ENCODE peak calls at places on chromosomes 7 and 10, in seven cellular contexts. Z, R, I, A, Y, H and V are unnamed samples. For H3K27me3, the result is how much of the 10 kb centered on the place peaks cover.

GRCh38 chr7:140190588-140190987 is 13.8 kb upstream of the KDM7A start:
- DNase-seq in A (no peak), Y (no peak), Z (no peak), H (no peak), R (no peak), I (no peak), V (no peak)

GRCh38 chr7:13240349-13240748 is 552.9 kb downstream of the ARL4A start:
- DNase-seq in H (peak), R (no peak), Y (no peak), Z (no peak), I (peak), A (no peak), V (no peak)

GRCh38 chr7:95396136-95397032 is at the start of gene PON3:
- DNase-seq in Y (peak), H (no peak), R (peak), A (peak), I (no peak), Z (no peak), V (peak)

GRCh38 chr10:78700816-78701520 is 367.8 kb upstream of the ZMIZ1 start:
- DNase-seq in Y (no peak), A (no peak), R (no peak), H (no peak), I (no peak), Z (no peak), V (no peak)

GRCh38 chr10:44390585-44391072 is 5.7 kb upstream of the CXCL12 start:
- DNase-seq in I (no peak), A (no peak), Z (no peak), Y (no peak), R (peak), H (no peak), V (no peak)

GRCh38 chr7:117086788-117087187 is 133.5 kb downstream of the ST7 start:
- DNase-seq in I (no peak), H (peak), R (no peak), Z (no peak), A (no peak), Y (no peak), V (no peak)

GRCh38 chr7:116809636-116810266 is 52.6 kb upstream of the CAPZA2 start:
- DNase-seq in I (peak), R (no peak), Z (peak), Y (peak), A (no peak), H (peak), V (no peak)

GRCh38 chr10:17380888-17381287 is 73.5 kb downstream of the ST8SIA6 start:
- DNase-seq in H (no peak), I (no peak), Z (no peak), A (no peak), R (no peak), Y (no peak), V (no peak)

GRCh38 chr7:50303082-50303893 is 1.2 kb upstream of the IKZF1 start:
- DNase-seq in R (no peak), Y (no peak), A (no peak), I (no peak), H (no peak), Z (peak), V (peak)

GRCh38 chr10:94029955-94030354 is 36.2 kb downstream of the PLCE1 start:
- DNase-seq in R (no peak), H (no peak), A (no peak), Z (no peak), I (no peak), Y (no peak), V (no peak)

GRCh38 chr7:157027568-157028527 is 17.4 kb upstream of the MNX1 start:
- DNase-seq in Z (no peak), H (no peak), Y (no peak), R (no peak), A (no peak), I (no peak), V (no peak)

GRCh38 chr10:6050801-6051445 is 11.2 kb downstream of the IL2RA start:
- DNase-seq in H (no peak), A (peak), Z (no peak), R (peak), Y (peak), I (peak), V (peak)

GRCh38 chr10:95472304-95473088 is 88.7 kb downstream of the SORBS1 start:
- DNase-seq in R (no peak), Y (no peak), I (no peak), A (no peak), H (no peak), Z (no peak), V (no peak)

GRCh38 chr10:15690031-15690430 is 29.7 kb downstream of the ITGA8 start:
- DNase-seq in R (no peak), Y (no peak), A (no peak), Z (no peak), I (no peak), H (no peak), V (no peak)

GRCh38 chr7:134290286-134290685 is 26.4 kb downstream of the SLC35B4 start:
- DNase-seq in Y (no peak), Z (no peak), I (no peak), A (no peak), R (no peak), H (peak), V (no peak)

GRCh38 chr7:143458263-143458662 is 15.0 kb downstream of the TAS2R60 start:
- DNase-seq in Z (no peak), H (peak), R (no peak), Y (peak), A (no peak), I (no peak), V (no peak)

GRCh38 chr10:104937528-104937927 is 296.4 kb downstream of the SORCS3 start:
- DNase-seq in I (no peak), H (peak), R (no peak), Z (no peak), Y (no peak), A (no peak), V (no peak)

GRCh38 chr7:78260826-78261225 is 462.3 kb downstream of the PHTF2 start:
- DNase-seq in Z (no peak), H (peak), R (no peak), A (no peak), Y (no peak), I (no peak), V (no peak)

GRCh38 chr10:60666221-60666620 is 112.1 kb upstream of the CDK1 start:
- DNase-seq in A (no peak), Y (no peak), I (no peak), H (no peak), R (peak), Z (no peak), V (no peak)

GRCh38 chr7:113085781-113086390 is 741 bp downstream of the GPR85 start:
- DNase-seq in R (no peak), H (peak), Y (no peak), Z (peak), A (no peak), I (no peak), V (no peak)

GRCh38 chr10:96626795-96627194 is 40.0 kb upstream of the TM9SF3 start:
- DNase-seq in R (no peak), Y (no peak), I (no peak), Z (peak), H (no peak), A (no peak), V (no peak)

GRCh38 chr7:6385110-6385792 is 62.5 kb downstream of the DAGLB start:
- DNase-seq in R (no peak), Y (no peak), A (no peak), H (peak), I (peak), Z (no peak), V (no peak)

GRCh38 chr7:112877671-112878460 is 87.7 kb upstream of the TMEM168 start:
- DNase-seq in I (no peak), Z (no peak), R (no peak), H (no peak), A (no peak), Y (no peak), V (no peak)

GRCh38 chr7:129188372-129188891 is at the start of gene SMO:
- DNase-seq in R (no peak), I (no peak), Z (peak), A (peak), H (peak), Y (no peak), V (no peak)

GRCh38 chr7:129792721-129793120 is 160.0 kb downstream of the UBE2H start:
- DNase-seq in A (no peak), R (no peak), I (no peak), H (no peak), Z (no peak), Y (no peak), V (no peak)

GRCh38 chr7:66629222-66629658 is 559 bp downstream of the KCTD7 start:
- DNase-seq in I (no peak), Z (peak), H (no peak), R (no peak), A (peak), Y (no peak), V (no peak)

GRCh38 chr10:6186894-6187256 is 15.9 kb upstream of the PFKFB3 start:
- DNase-seq in Y (no peak), H (no peak), Z (no peak), A (no peak), I (no peak), R (peak), V (no peak)

GRCh38 chr7:102927303-102927933 is 14.6 kb downstream of the LRRC17 start:
- DNase-seq in Z (no peak), A (no peak), Y (no peak), R (no peak), I (no peak), H (peak), V (no peak)

GRCh38 chr10:118409295-118409694 is 67.2 kb upstream of the FAM204A start:
- DNase-seq in A (no peak), H (no peak), Y (no peak), I (no peak), Z (no peak), R (no peak), V (no peak)

GRCh38 chr10:131964298-131964697 is 17.4 kb downstream of the BNIP3 start:
- DNase-seq in R (no peak), I (no peak), A (no peak), Z (no peak), Y (no peak), H (no peak), V (no peak)

GRCh38 chr10:14142631-14143270 is 188.0 kb downstream of the FRMD4A start:
- DNase-seq in Z (no peak), R (no peak), Y (no peak), I (no peak), H (no peak), A (no peak), V (no peak)

DNA sequence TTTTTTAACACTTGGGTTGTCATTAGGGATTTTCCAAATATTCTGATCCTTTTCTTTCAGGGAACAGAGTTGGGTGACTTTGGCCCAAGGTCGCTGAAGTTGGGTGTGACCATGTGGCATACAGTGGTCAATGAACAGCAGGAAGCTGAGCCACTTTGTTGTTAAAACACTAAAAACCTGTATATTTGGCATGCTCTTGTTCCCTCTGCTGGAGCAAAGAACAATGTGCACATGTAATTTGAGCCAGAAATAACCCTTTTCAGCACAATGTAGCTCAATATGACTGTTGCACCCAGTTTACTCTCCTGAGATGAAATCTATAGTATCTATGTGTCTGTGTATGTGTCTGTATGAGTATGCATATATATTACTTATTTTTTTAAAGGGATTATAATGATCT is 74.9 kb downstream of the ADCYAP1R1 start:
- DNase-seq in Y (no peak), I (no peak), Z (no peak), H (peak), R (no peak), A (no peak), V (no peak)
- H3K27ac ChIP-seq in Y (no peak), I (no peak), Z (no peak), H (no peak), R (no peak), A (no peak), V (no peak)

DNA sequence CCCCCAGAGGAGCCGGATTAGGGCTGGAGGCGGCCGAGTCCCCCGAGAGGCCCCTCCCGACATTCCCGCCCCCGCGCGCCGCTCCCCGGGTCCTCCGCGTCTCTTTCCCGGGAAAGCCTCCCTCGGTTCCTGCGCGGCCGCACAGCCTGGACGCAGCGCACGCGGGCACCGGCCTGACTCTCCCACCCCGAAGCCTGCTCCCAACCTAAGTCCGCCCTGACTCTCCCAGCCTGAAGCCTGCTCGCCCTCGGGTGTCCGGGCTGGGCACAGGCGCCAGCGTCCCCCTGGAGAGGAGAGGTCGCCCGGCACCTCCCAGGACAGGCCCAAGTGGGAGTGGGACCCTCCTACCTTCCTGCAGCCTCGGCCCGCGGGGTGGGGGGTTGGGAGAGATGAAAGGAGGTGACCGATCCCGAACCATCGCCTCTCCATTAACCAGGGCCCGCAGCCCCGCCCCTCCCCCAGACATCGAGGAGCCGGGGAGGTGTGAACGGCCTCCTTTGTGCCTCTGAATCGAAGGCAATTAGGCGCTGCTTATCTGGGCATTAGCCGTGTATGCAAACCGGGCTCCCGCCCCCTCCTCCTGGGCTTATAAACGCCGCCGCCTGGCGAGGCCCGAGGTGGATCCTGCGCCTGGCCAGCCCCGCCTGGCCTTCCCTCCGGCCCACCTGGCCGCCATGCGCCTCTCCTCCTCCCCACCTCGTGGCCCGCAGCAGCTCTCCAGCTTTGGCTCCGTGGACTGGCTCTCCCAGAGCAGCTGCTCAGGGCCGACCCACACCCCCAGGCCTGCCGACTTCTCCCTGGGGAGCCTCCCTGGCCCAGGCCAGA is at the start of gene VENTX:
- DNase-seq in I (no peak), R (no peak), Z (peak), A (no peak), Y (no peak), H (no peak), V (no peak)
- H3K27me3 ChIP-seq in I (half or more), R (half or more), Z (half or more), A (under half), Y (half or more), H (under half), V (under half)

DNA sequence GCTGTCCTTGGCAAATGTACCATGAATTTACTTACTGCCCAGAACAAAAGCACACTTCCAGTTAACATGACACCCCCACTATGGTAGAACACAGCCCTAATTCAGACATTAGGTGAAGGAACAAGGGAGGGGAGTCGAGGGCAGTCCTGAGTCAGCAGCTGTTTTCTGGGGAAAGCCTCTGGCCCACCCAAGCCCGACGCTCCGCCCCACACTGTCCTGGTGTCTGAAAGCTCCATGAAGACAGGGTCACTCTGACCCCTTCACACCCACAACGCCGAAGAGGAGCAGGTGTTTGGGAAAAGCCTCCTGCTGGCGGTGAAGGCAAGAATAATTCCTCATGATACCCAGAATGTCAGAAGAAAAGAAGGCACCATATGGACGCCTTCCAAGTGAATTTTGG is 172.2 kb downstream of the DIP2C start:
- DNase-seq in Y (no peak), I (no peak), R (no peak), Z (no peak), A (no peak), H (no peak), V (no peak)
- H3K27ac ChIP-seq in Y (peak), I (no peak), R (no peak), Z (peak), A (no peak), H (no peak), V (no peak)

DNA sequence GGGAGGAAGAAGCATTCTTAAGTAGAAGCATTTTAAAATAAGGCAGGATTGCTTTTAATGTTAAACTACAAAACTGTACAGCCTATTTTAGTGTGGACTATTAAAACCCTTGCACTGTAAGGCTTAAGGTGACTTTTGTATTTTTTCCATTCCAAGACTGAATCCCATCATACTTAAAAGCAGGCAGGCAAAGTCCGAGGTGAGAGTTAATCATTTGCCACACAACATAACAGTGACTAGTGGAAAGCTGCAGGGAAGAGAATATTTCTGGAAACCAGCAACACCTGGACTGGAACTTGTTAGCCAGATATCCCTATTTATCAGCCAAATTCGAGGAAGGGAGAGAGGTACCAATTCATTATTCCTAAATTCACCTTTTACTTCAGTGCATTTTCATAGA is 3.5 kb downstream of the PRR15 start:
- DNase-seq in A (no peak), Y (no peak), Z (no peak), H (no peak), R (no peak), I (no peak), V (no peak)
- H3K27me3 ChIP-seq in A (under half), Y (under half), Z (under half), H (under half), R (half or more), I (half or more), V (under half)

GRCh38 chr10:76469675-76470074 is 1038.3 kb downstream of the LRMDA start:
- DNase-seq in R (no peak), Z (no peak), I (no peak), Y (no peak), H (no peak), A (no peak), V (no peak)
- H3K27ac ChIP-seq in R (no peak), Z (no peak), I (no peak), Y (no peak), H (no peak), A (no peak), V (no peak)

GRCh38 chr7:33909312-33909711 is 4.0 kb downstream of the BMPER start:
- DNase-seq in A (no peak), Y (no peak), Z (no peak), H (no peak), I (no peak), R (no peak), V (no peak)
- H3K27me3 ChIP-seq in A (under half), Y (under half), Z (half or more), H (under half), I (under half), R (under half), V (under half)

GRCh38 chr7:1344421-1344820 is 111.7 kb downstream of the UNCX start:
- DNase-seq in I (no peak), R (no peak), H (no peak), Z (no peak), Y (no peak), A (no peak), V (no peak)

GRCh38 chr7:1345796-1346532 is 113.3 kb downstream of the UNCX start:
- DNase-seq in I (no peak), R (no peak), Z (no peak), Y (no peak), A (no peak), H (no peak), V (no peak)

GRCh38 chr7:1346533-1346805 is 112.8 kb downstream of the MICALL2 start:
- DNase-seq in A (no peak), I (no peak), Z (no peak), R (no peak), Y (no peak), H (no peak), V (no peak)

GRCh38 chr7:1343551-1343950 is 110.9 kb downstream of the UNCX start:
- DNase-seq in R (no peak), Z (no peak), H (no peak), A (no peak), I (no peak), Y (no peak), V (no peak)

GRCh38 chr7:1344981-1345701 is 112.5 kb downstream of the UNCX start:
- DNase-seq in A (no peak), R (no peak), Y (no peak), Z (no peak), I (no peak), H (no peak), V (no peak)
- H3K27ac ChIP-seq in A (no peak), R (no peak), Y (no peak), Z (no peak), I (no peak), H (no peak), V (no peak)